ENCODE peak calls at places on chromosomes 1 and 21, in ten cellular contexts. Y, R, U, F, Z, P, V, N, W and B are unnamed samples.

GRCh38 chr1:180631197-180631765 is 541 bp upstream of the XPR1 start:
- DNase-seq in U (no peak), W (no peak), N (no peak), P (no peak), Y (no peak), F (no peak), Z (no peak), V (no peak), R (no peak), B (no peak)

GRCh38 chr21:29943885-29944284 is 4.1 kb upstream of the GRIK1 start:
- DNase-seq in N (no peak), Z (no peak), F (no peak), W (no peak), U (no peak), R (no peak), Y (no peak), P (no peak), V (no peak), B (no peak)

GRCh38 chr21:44774972-44775371 is 26.6 kb downstream of the UBE2G2 start:
- DNase-seq in Z (no peak), F (no peak), Y (no peak), P (no peak), N (no peak), W (no peak), U (no peak), V (no peak), R (no peak), B (no peak)

GRCh38 chr1:1137256-1138045 is 21.6 kb upstream of the C1orf159 start:
- DNase-seq in F (no peak), V (no peak), P (no peak), Y (no peak), U (peak), R (no peak), Z (peak), W (no peak), N (no peak), B (no peak)

GRCh38 chr1:183723571-183723970 is 70.5 kb upstream of the APOBEC4 start:
- DNase-seq in R (no peak), W (no peak), Z (no peak), Y (no peak), P (no peak), F (no peak), V (no peak), U (no peak), N (no peak), B (no peak)

GRCh38 chr1:13707211-13707610 is 7.2 kb downstream of the PRDM2 start:
- DNase-seq in R (no peak), W (no peak), P (peak), V (no peak), N (no peak), Y (no peak), F (no peak), Z (no peak), U (no peak), B (no peak)

GRCh38 chr1:40651138-40651857 is 14.2 kb downstream of the RIMS3 start:
- DNase-seq in F (no peak), W (no peak), Z (peak), P (no peak), N (no peak), V (no peak), R (no peak), Y (no peak), U (no peak), B (no peak)

GRCh38 chr1:15908597-15908996 is 61.1 kb downstream of the SPEN start:
- DNase-seq in V (no peak), Z (no peak), P (no peak), F (no peak), N (no peak), W (no peak), U (no peak), R (no peak), Y (no peak), B (no peak)

GRCh38 chr21:37272897-37273296 is 5.8 kb upstream of the VPS26C start:
- DNase-seq in R (no peak), P (no peak), U (no peak), Z (no peak), N (no peak), F (no peak), Y (no peak), W (no peak), V (no peak), B (no peak)

GRCh38 chr1:59015708-59016107 is 231.9 kb upstream of the JUN start:
- DNase-seq in P (no peak), R (peak), Z (no peak), F (peak), U (no peak), V (no peak), N (no peak), Y (no peak), W (peak), B (no peak)

GRCh38 chr1:201769966-201770365 is 59.0 kb upstream of the IPO9 start:
- DNase-seq in V (no peak), P (peak), U (no peak), Y (no peak), N (no peak), R (peak), Z (no peak), W (no peak), F (no peak), B (peak)

GRCh38 chr1:77655431-77655974 is 27.0 kb downstream of the ZZZ3 start:
- DNase-seq in Z (no peak), N (no peak), Y (no peak), V (no peak), W (no peak), R (no peak), P (no peak), U (no peak), F (no peak), B (no peak)

GRCh38 chr1:159214149-159214760 is 9.6 kb downstream of the ACKR1 start:
- DNase-seq in P (no peak), Z (peak), V (no peak), Y (no peak), N (no peak), U (peak), F (peak), R (peak), W (no peak), B (peak)

GRCh38 chr1:213268221-213268620 is 217.2 kb downstream of the RPS6KC1 start:
- DNase-seq in P (no peak), W (no peak), R (no peak), Z (no peak), N (no peak), Y (no peak), F (peak), V (no peak), U (no peak), B (no peak)

GRCh38 chr1:111475706-111476105 is 1.9 kb downstream of the C1orf162 start:
- DNase-seq in R (no peak), P (no peak), F (no peak), N (no peak), Y (no peak), W (no peak), U (peak), V (no peak), Z (no peak), B (no peak)

GRCh38 chr1:9115656-9116205 is 13.2 kb downstream of the GPR157 start:
- DNase-seq in N (no peak), P (no peak), W (no peak), F (no peak), R (peak), V (no peak), U (no peak), Z (no peak), Y (no peak), B (no peak)

GRCh38 chr1:110602466-110602865 is 3.7 kb downstream of the KCNA2 start:
- DNase-seq in V (no peak), R (no peak), P (no peak), N (no peak), Y (peak), U (no peak), W (no peak), Z (no peak), F (no peak), B (no peak)

GRCh38 chr21:13827201-13827600 is 217.6 kb downstream of the POTED start:
- DNase-seq in U (no peak), F (no peak), V (no peak), R (no peak), N (no peak), Z (no peak), P (no peak), W (no peak), Y (no peak), B (no peak)

GRCh38 chr1:58572691-58573090 is 4.4 kb downstream of the TACSTD2 start:
- DNase-seq in F (peak), W (no peak), U (no peak), V (peak), N (peak), Y (no peak), Z (peak), P (no peak), R (no peak), B (no peak)

GRCh38 chr21:25956993-25957714 is 213.4 kb downstream of the APP start:
- DNase-seq in Z (no peak), W (no peak), Y (no peak), N (no peak), F (peak), U (no peak), P (peak), R (peak), V (no peak), B (no peak)

GRCh38 chr1:228978486-228979324 is 243.4 kb downstream of the RHOU start:
- DNase-seq in Y (no peak), W (peak), V (no peak), U (no peak), R (peak), P (no peak), N (peak), F (no peak), Z (peak), B (no peak)

GRCh38 chr1:22970096-22970495 is 2.6 kb downstream of the LACTBL1 start:
- DNase-seq in P (no peak), V (no peak), N (no peak), F (no peak), R (no peak), Y (no peak), W (no peak), U (no peak), Z (no peak), B (no peak)

GRCh38 chr1:42420145-42420544 is 35.7 kb downstream of the ZMYND12 start:
- DNase-seq in N (no peak), R (no peak), W (no peak), F (no peak), U (no peak), P (no peak), Y (no peak), V (no peak), Z (no peak), B (no peak)

GRCh38 chr1:199335496-199335895 is 692.0 kb upstream of the NR5A2 start:
- DNase-seq in Y (no peak), W (no peak), Z (no peak), R (peak), N (no peak), V (no peak), F (no peak), P (no peak), U (no peak), B (no peak)

GRCh38 chr1:118077331-118078055 is 107.5 kb downstream of the SPAG17 start:
- DNase-seq in Y (no peak), Z (no peak), R (peak), F (peak), U (no peak), V (no peak), P (peak), W (no peak), N (no peak), B (no peak)

GRCh38 chr21:14683021-14683420 is 136.9 kb upstream of the SAMSN1 start:
- DNase-seq in R (no peak), U (no peak), N (no peak), W (no peak), Y (no peak), Z (no peak), V (no peak), P (no peak), F (no peak), B (no peak)

GRCh38 chr1:115233598-115233997 is 104.5 kb downstream of the NGF start:
- DNase-seq in R (peak), N (no peak), F (no peak), Z (no peak), P (no peak), W (no peak), V (no peak), U (no peak), Y (no peak), B (no peak)